ENCODE peak calls at places on chromosomes 12 and 14, in four cellular contexts. H is Panc1, A is cardiac fibroblast, M is left ventricle myocardium inferior. F is an unnamed sample.

GRCh38 chr12:21416611-21417121 is 20.8 kb upstream of the PYROXD1 start:
- DNase-seq in H (no peak), A (no peak), M (no peak), F (peak)

GRCh38 chr14:102220031-102220430 is 80.3 kb downstream of the WDR20 start:
- DNase-seq in H (no peak), A (no peak), M (no peak), F (no peak)

GRCh38 chr12:112382866-112383265 is 635 bp upstream of the HECTD4 start:
- DNase-seq in H (no peak), A (no peak), M (no peak), F (no peak)

GRCh38 chr12:92290881-92291280 is 145.2 kb upstream of the BTG1 start:
- DNase-seq in H (no peak), A (no peak), M (no peak), F (no peak)

GRCh38 chr14:78259831-78260230 is 89.7 kb downstream of the NRXN3 start:
- DNase-seq in H (no peak), A (no peak), M (no peak), F (no peak)

GRCh38 chr12:101792046-101792931 is 38.5 kb downstream of the GNPTAB start:
- DNase-seq in H (no peak), A (no peak), M (no peak), F (no peak)

GRCh38 chr14:92459479-92460421 is 53.8 kb upstream of the RIN3 start:
- DNase-seq in H (no peak), A (peak), M (peak), F (no peak)

GRCh38 chr12:59408431-59408830 is 187.4 kb upstream of the SLC16A7 start:
- DNase-seq in H (no peak), A (no peak), M (no peak), F (peak)

GRCh38 chr14:36524874-36525745 is 5.1 kb upstream of the NKX2-1 start:
- DNase-seq in H (no peak), A (no peak), M (no peak), F (no peak)

GRCh38 chr12:14664434-14665023 is 31.9 kb downstream of the GUCY2C start:
- DNase-seq in H (peak), A (peak), M (no peak), F (peak)

GRCh38 chr12:50765325-50765911 is 1.5 kb downstream of the ATF1 start:
- DNase-seq in H (peak), A (peak), M (no peak), F (peak)

GRCh38 chr12:21774358-21775129 is at the start of gene KCNJ8:
- DNase-seq in H (no peak), A (peak), M (peak), F (peak)

GRCh38 chr12:79688376-79689040 is 2.3 kb downstream of the PAWR start:
- DNase-seq in H (no peak), A (no peak), M (no peak), F (peak)

GRCh38 chr14:106844608-106845285 is 1318.4 kb downstream of the TMEM121 start:
- DNase-seq in H (no peak), A (no peak), M (peak), F (no peak)

GRCh38 chr12:122471324-122472226 is 29.2 kb downstream of the ZCCHC8 start:
- DNase-seq in H (no peak), A (peak), M (no peak), F (peak)

GRCh38 chr12:117151195-117152031 is 38.9 kb downstream of the FBXO21 start:
- DNase-seq in H (no peak), A (peak), M (peak), F (peak)

GRCh38 chr14:103382375-103382774 is 2.8 kb upstream of the MARK3 start:
- DNase-seq in H (no peak), A (peak), M (no peak), F (peak)

GRCh38 chr14:63853831-63854293 is 1.1 kb downstream of the SYNE2 start:
- DNase-seq in H (no peak), A (peak), M (peak), F (peak)

GRCh38 chr12:52969828-52970569 is 21.1 kb downstream of the KRT18 start:
- DNase-seq in H (no peak), A (peak), M (peak), F (no peak)

GRCh38 chr14:52125885-52126284 is 57.0 kb upstream of the NID2 start:
- DNase-seq in H (no peak), A (no peak), M (no peak), F (no peak)

GRCh38 chr14:61218765-61219164 is 62.4 kb downstream of the TMEM30B start:
- DNase-seq in H (no peak), A (no peak), M (peak), F (peak)

GRCh38 chr12:98084950-98085349 is 430.4 kb upstream of the TMPO start:
- DNase-seq in H (no peak), A (no peak), M (no peak), F (no peak)

GRCh38 chr14:34935552-34935951 is 47.2 kb upstream of the SRP54 start:
- DNase-seq in H (no peak), A (no peak), M (no peak), F (no peak)
- H3K4me3 ChIP-seq in H (no peak), A (no peak), M (no peak), F (no peak)

DNA sequence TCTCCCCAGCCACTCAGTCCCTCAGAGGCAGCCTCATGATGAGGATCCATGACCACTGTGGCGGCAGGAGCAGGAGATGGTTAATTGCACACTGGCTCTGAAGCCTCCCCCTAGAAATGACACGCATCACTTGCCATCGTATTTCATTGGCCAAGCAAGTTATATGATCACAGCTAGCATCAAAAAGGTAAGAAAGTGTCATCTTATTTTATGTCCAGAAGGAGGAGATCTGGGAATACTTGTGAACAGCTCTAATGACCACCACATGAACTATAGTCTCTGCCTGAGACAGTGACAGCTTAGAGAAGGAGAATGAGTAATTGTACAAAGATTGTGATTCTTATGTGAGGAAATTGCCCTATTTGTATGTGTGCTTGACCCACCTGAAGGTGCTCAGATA is 363.4 kb downstream of the NUAK1 start:
- DNase-seq in H (no peak), A (peak), M (no peak), F (peak)
- TF ChIP-seq CTCF in H (no peak), A (peak), M (peak), F (peak)

DNA sequence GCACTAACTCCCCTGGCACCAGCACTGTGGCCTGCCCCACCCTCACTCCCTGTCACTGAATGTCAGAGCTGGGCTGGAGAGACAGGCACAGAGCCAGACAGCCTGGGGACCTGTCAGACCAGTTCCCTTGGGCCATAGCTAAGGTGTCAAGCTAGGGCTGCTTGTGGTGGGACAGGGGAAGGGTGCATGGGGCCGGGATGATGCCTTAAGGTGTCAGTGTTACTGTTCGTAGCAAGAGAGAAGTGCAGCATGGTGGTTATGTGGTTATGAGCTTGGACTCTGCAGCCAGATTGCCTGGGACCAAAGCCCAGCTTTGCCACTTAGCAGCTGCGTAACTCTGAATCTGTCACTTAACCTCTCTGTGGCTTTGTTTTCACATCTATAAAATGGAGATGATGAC is 3.8 kb downstream of the RAPGEF3 start:
- DNase-seq in H (no peak), A (no peak), M (no peak), F (no peak)
- H3K4me3 ChIP-seq in H (no peak), A (no peak), M (peak), F (no peak)

DNA sequence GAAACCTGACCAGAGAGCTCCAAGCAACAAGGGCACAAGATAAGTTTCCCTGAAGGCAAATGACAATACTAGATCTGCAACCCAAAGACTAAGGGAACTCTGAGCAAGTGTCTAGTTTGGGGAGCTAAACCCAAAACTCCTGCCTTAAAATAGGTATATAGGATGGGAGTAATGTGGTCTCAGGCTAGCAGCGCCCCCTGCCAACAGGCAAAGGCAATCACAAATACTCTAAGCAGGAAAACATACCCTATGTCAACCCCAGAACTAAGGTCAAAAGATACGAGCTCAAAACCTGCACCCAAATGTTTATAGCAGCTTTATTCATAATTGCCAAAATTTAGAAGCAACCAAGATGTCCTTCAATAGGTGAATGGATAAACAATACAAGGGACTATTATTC is 218.8 kb downstream of the ITPR2 start:
- DNase-seq in H (no peak), A (peak), M (no peak), F (peak)
- TF ChIP-seq CTCF in H (peak), A (peak), M (peak), F (peak)

GRCh38 chr14:91387135-91387849 is 30.3 kb downstream of the CCDC88C start:
- DNase-seq in H (no peak), A (peak), M (no peak), F (peak)

GRCh38 chr14:91382712-91383111 is 34.9 kb downstream of the CCDC88C start:
- DNase-seq in H (no peak), A (no peak), M (no peak), F (no peak)

GRCh38 chr14:91387996-91388395 is 29.6 kb downstream of the CCDC88C start:
- DNase-seq in H (no peak), A (no peak), M (no peak), F (no peak)

GRCh38 chr14:91383439-91383838 is 34.2 kb downstream of the CCDC88C start:
- DNase-seq in H (no peak), A (no peak), M (no peak), F (no peak)

DNA sequence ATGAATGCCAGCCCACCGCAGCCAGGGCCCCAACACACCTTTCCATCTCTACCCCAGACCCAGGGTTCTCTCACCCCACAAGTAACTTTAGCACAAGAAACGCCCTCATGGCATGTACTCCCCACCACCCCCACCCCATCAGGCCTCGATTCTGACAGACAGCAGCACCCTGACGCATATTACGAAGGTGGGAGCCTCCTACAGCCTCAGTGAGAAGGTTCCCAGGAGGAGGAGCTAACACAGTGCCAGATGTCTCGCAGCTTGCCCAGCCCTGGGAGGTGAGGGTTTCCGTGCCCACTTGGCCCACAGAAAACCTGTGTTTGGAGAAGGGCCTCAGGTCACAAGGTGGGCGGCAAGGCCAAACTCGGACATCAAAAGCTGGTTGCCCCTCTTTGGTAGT is 32.4 kb downstream of the CCDC88C start:
- DNase-seq in H (no peak), A (no peak), M (no peak), F (no peak)
- H3K4me3 ChIP-seq in H (no peak), A (no peak), M (no peak), F (no peak)

GRCh38 chr12:114131824-114132223 is 165.7 kb upstream of the RBM19 start:
- DNase-seq in H (no peak), A (no peak), M (no peak), F (no peak)
- TF ChIP-seq CTCF in H (no peak), A (no peak), M (peak), F (peak)

GRCh38 chr12:108856170-108856427 is 1.3 kb downstream of the SSH1 start:
- DNase-seq in H (no peak), A (no peak), M (no peak), F (no peak)
- H3K4me3 ChIP-seq in H (peak), A (peak), M (peak), F (peak)

DNA sequence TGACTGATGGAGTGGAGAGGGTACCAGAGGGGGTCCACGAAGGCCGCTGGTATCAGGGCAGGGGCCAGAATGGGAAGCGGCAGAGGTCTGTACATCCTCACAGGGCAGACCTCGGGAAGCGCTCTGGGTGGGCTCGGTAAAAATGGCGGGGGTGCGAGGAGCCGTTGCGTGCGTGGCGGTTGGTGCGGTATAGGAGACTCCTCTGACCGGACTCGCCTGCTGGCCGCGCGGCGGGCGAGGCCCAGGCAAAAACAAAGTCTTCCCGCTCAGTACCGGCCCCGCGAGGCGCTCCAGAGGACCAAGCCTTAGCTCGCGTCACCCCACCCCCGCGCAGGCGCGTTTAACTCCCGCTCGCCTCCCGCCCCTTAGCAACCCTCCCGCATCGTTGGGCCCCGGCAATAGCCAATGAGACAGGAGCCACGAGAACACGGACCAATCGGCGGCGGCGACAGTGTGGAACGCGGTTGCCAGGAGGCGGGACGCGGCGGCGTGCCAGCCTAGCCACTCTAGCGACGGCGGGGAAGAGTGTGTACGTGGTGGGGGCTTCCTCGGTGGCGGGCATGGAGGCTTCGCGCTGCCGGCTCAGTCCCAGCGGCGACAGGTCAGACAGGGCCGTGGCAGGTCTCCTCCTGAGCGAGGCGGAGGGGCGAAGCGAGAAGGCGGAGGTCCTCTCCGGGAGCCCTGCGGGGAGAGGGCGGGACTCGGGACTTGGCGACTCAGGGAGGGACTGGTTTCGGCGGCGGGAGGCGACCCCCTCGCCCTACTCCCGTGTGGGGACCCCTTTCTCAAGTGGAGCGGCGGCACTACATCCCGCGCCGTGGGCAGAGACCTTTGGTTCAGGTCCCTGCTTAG is at the start of gene TULP3:
- DNase-seq in H (peak), A (peak), M (peak), F (peak)
- TF ChIP-seq CTCF in H (no peak), A (no peak), M (peak), F (peak)

GRCh38 chr12:62730649-62731377 is 204.1 kb downstream of the PPM1H start:
- DNase-seq in H (no peak), A (peak), M (no peak), F (peak)

GRCh38 chr12:62726471-62726980 is 208.4 kb downstream of the PPM1H start:
- DNase-seq in H (no peak), A (peak), M (no peak), F (peak)

GRCh38 chr12:62736596-62736995 is 198.4 kb downstream of the PPM1H start:
- DNase-seq in H (no peak), A (no peak), M (no peak), F (no peak)

GRCh38 chr12:62732861-62733427 is 202.0 kb downstream of the PPM1H start:
- DNase-seq in H (no peak), A (peak), M (no peak), F (peak)

GRCh38 chr12:62731378-62731710 is 203.6 kb downstream of the PPM1H start:
- DNase-seq in H (no peak), A (no peak), M (no peak), F (peak)
- H3K4me3 ChIP-seq in H (peak), A (no peak), M (no peak), F (peak)

DNA sequence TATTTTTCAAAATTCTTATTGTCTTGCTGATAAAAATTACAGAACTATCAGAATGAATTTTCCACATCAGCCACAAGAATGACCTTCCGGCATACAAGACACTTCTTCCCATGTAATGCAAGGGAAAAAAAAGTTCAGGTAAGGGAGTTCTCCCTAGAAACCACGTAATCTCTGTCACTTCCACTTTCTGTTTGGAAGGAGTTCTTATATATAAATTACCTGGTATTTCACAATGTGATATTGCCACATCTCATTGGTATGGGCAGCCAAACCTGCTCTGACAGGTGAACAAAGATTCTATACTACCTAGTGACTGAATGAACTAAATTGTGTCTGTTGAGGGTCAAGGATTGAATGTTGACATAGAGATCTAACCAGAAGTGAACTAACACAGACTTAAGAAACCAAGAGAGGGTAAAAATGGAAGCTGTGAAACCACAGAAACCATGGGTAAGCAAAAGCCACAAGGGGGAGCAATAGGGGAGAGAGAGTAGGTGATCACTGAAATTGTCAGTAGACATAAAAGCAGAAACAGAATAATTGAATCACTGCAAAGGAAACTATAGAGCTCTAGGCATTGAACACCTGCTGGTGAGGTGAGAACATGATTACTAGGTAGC is 161.3 kb downstream of the RPL10L start:
- DNase-seq in H (no peak), A (no peak), M (no peak), F (no peak)
- TF ChIP-seq CTCF in H (peak), A (no peak), M (no peak), F (no peak)